ENCODE peak calls at places on chromosomes 6 and 20, in five cellular contexts. W is AG08396, P is foreskin fibroblast, H is HTR-8/SVneo, M is neural crest cell. C is an unnamed sample.

GRCh38 chr20:53750827-53751393 is 157.3 kb upstream of the ZNF217 start:
- DNase-seq in P (peak), M (no peak), H (no peak), W (peak), C (no peak)

GRCh38 chr20:63752411-63753101 is 13.0 kb downstream of the SLC2A4RG start:
- DNase-seq in H (no peak), P (no peak), M (no peak), W (no peak), C (no peak)

GRCh38 chr20:9508696-9509178 is 5.7 kb upstream of the LAMP5 start:
- DNase-seq in P (no peak), H (no peak), W (no peak), M (no peak), C (no peak)

GRCh38 chr6:168863467-168863866 is 390.2 kb downstream of the THBS2 start:
- DNase-seq in W (no peak), P (no peak), M (no peak), H (no peak), C (no peak)

GRCh38 chr6:23728707-23729106 is 397.3 kb upstream of the NRSN1 start:
- DNase-seq in H (no peak), P (no peak), M (no peak), W (no peak), C (no peak)

GRCh38 chr6:6195080-6195479 is 125.4 kb downstream of the F13A1 start:
- DNase-seq in M (no peak), W (no peak), H (no peak), P (no peak), C (no peak)

GRCh38 chr6:117195728-117196127 is 69.6 kb upstream of the VGLL2 start:
- DNase-seq in M (no peak), P (no peak), W (no peak), H (no peak), C (no peak)

GRCh38 chr6:169108753-169109152 is 144.9 kb downstream of the THBS2 start:
- DNase-seq in W (no peak), H (no peak), M (no peak), P (no peak), C (no peak)

GRCh38 chr6:130377911-130378310 is 12.1 kb downstream of the TMEM200A start:
- DNase-seq in P (no peak), W (no peak), M (no peak), H (no peak), C (no peak)

GRCh38 chr6:83193747-83194582 is 808 bp downstream of the RWDD2A start:
- DNase-seq in P (peak), W (peak), M (peak), H (peak), C (peak)

GRCh38 chr20:60454491-60454890 is 496.3 kb downstream of the CDH26 start:
- DNase-seq in M (no peak), H (no peak), P (no peak), W (no peak), C (no peak)

GRCh38 chr20:11979306-11980128 is 61.8 kb downstream of the BTBD3 start:
- DNase-seq in P (no peak), M (no peak), W (no peak), H (no peak), C (no peak)

GRCh38 chr6:151063339-151063738 is 176.4 kb upstream of the AKAP12 start:
- DNase-seq in M (no peak), P (peak), W (no peak), H (peak), C (no peak)

GRCh38 chr6:9140181-9140580 is 704.8 kb upstream of the SLC35B3 start:
- DNase-seq in H (no peak), W (no peak), M (no peak), P (peak), C (no peak)

GRCh38 chr20:62319346-62319909 is 16.6 kb downstream of the ADRM1 start:
- DNase-seq in P (no peak), W (no peak), M (no peak), H (no peak), C (no peak)

GRCh38 chr20:41367393-41367695 is 726 bp upstream of the EMILIN3 start:
- DNase-seq in P (no peak), W (no peak), H (no peak), M (no peak), C (no peak)

GRCh38 chr6:51618563-51618962 is 468.9 kb downstream of the PKHD1 start:
- DNase-seq in M (no peak), W (no peak), H (no peak), P (no peak), C (peak)

GRCh38 chr20:13839421-13840092 is 54.7 kb downstream of the NDUFAF5 start:
- DNase-seq in M (no peak), P (peak), H (peak), W (peak), C (no peak)

GRCh38 chr6:153131037-153131981 is at the start of gene RGS17:
- DNase-seq in H (peak), W (peak), P (peak), M (peak), C (no peak)

GRCh38 chr6:17417817-17418216 is 24.4 kb downstream of the CAP2 start:
- DNase-seq in P (peak), H (peak), M (no peak), W (peak), C (peak)

GRCh38 chr20:17878069-17878911 is 90.3 kb downstream of the SNX5 start:
- DNase-seq in W (no peak), P (no peak), H (no peak), M (no peak), C (no peak)

GRCh38 chr6:152316024-152316423 is 321.1 kb downstream of the SYNE1 start:
- DNase-seq in M (no peak), H (no peak), P (peak), W (peak), C (peak)

GRCh38 chr6:27281105-27281539 is 31.0 kb downstream of the POM121L2 start:
- DNase-seq in W (no peak), M (no peak), P (no peak), H (no peak), C (peak)

GRCh38 chr20:25078662-25079061 is 3.3 kb downstream of the VSX1 start:
- DNase-seq in W (peak), M (no peak), P (no peak), H (no peak), C (no peak)

GRCh38 chr6:44008821-44009370 is 118.4 kb downstream of the MRPL14 start:
- DNase-seq in M (no peak), H (no peak), W (no peak), P (no peak), C (no peak)

GRCh38 chr20:3255728-3256127 is 16.7 kb upstream of the SLC4A11 start:
- DNase-seq in P (no peak), W (no peak), H (no peak), M (no peak), C (no peak)

GRCh38 chr6:166693880-166694279 is 66.8 kb upstream of the RPS6KA2 start:
- DNase-seq in M (no peak), H (no peak), P (no peak), W (no peak), C (no peak)

GRCh38 chr6:2810092-2810671 is 31.5 kb downstream of the SERPINB1 start:
- DNase-seq in H (no peak), W (no peak), M (no peak), P (no peak), C (no peak)

GRCh38 chr20:60224914-60225313 is 266.7 kb downstream of the CDH26 start:
- DNase-seq in H (peak), P (peak), W (no peak), M (peak), C (peak)

GRCh38 chr6:149885888-149886287 is 12.0 kb downstream of the RAET1E start:
- DNase-seq in M (no peak), W (no peak), P (no peak), H (no peak), C (no peak)